ENCODE peak calls at places on chromosomes 12 and 14, in seven cellular contexts. J is IMR-90, T is K562, W is bronchial epithelial cell, D is fibroblast of the aortic adventitia, A is GM12865, H is upper lobe of right lung. R is an unnamed sample.

GRCh38 chr12:94575024-94575423 is 75.3 kb downstream of the TMCC3 start:
- DNase-seq in J (no peak), T (no peak), W (no peak), D (no peak), A (no peak), H (no peak), R (no peak)

GRCh38 chr12:105992849-105993740 is 145.7 kb downstream of the NUAK1 start:
- DNase-seq in J (peak), T (no peak), W (peak), D (peak), A (no peak), H (no peak), R (no peak)

GRCh38 chr14:78399316-78399889 is 229.2 kb downstream of the NRXN3 start:
- DNase-seq in J (no peak), T (peak), W (peak), D (peak), A (peak), H (no peak), R (peak)

GRCh38 chr12:65878540-65878939 is 54.3 kb downstream of the HMGA2 start:
- DNase-seq in J (no peak), T (no peak), W (no peak), D (peak), A (no peak), H (no peak), R (no peak)

GRCh38 chr14:64762044-64763034 is 58.1 kb downstream of the PLEKHG3 start:
- DNase-seq in J (peak), T (peak), W (peak), D (peak), A (no peak), H (peak), R (peak)

GRCh38 chr12:45637706-45638105 is 91.8 kb upstream of the ARID2 start:
- DNase-seq in J (peak), T (no peak), W (peak), D (peak), A (no peak), H (no peak), R (peak)

GRCh38 chr14:77730976-77731497 is 23.1 kb downstream of the SLIRP start:
- DNase-seq in J (peak), T (no peak), W (no peak), D (no peak), A (no peak), H (no peak), R (no peak)

GRCh38 chr12:114933428-114934160 is 249.6 kb upstream of the TBX3 start:
- DNase-seq in J (peak), T (no peak), W (no peak), D (peak), A (no peak), H (no peak), R (no peak)

GRCh38 chr14:51963164-51963733 is 26.1 kb upstream of the RTRAF start:
- DNase-seq in J (peak), T (no peak), W (no peak), D (peak), A (no peak), H (no peak), R (no peak)
- H3K4me3 ChIP-seq in J (peak), T (no peak), W (no peak), D (no peak), A (no peak), H (peak), R (no peak)

DNA sequence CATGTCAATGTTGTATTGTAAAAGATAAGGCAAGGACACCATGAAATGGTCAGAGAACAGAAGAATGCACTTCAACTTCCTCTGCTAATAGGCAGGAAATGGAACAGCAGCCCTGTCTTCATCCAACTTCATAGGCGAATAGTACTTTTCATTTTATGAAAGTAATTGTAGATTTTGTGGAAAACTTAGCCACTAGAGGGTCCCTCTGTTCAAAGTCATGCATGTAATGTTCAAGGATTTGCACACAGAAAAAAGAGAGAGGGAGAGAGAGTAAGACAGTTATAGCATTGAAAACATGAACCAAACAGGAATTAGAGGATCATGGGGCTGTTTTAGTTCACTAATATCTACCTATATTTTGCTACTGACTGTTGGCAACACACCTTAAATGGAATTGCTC is 172.2 kb downstream of the FLRT2 start:
- DNase-seq in J (no peak), T (no peak), W (no peak), D (no peak), A (no peak), H (no peak), R (no peak)
- TF ChIP-seq CTCF in J (no peak), T (no peak), W (no peak), D (no peak), A (no peak), H (no peak), R (no peak)

DNA sequence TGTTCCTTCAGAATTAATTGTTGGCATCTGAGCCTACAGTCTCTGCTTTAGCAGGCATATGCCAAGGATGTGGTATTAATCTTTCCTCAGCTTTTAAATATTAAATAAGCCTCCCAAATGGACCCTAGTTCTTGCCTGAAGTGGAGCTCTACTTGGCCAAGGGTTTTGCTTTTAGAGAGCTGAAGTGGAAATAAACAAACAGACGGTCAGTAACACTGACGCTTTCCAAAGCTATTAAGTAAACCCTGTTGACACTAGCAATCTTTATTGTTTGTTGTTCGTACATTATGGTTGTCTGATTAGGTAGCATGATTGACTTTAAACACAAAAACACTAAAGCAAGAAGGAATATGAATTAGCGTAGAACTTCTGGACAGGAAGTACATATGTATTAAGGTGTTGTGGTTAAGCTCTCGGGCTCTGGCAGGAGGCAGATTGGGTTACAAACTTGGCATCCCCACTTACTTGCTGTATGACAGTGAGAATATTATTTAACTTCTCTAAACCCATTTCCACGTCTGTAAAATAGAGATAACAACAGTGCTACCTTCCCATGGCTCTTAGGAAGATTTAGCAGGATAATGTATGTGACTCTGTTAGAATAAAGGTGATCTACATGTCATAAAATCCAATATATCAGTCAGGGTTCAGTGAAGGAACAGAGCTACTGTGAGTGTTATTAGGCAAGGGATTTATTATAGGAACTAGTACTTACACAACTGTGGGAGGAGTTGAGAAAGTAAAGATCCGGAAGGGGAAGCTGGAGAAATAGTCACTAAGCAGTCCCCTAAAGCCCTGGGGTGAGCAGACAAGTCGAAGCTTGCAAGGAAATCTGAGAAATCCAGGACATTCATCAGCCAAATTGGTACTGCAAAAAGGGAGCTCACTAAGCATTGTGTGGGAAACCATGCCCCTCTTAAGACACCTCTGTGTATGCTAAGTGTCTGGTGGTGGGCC is 92.2 kb upstream of the ATF7IP start:
- DNase-seq in J (peak), T (no peak), W (peak), D (no peak), A (peak), H (no peak), R (no peak)
- H3K4me3 ChIP-seq in J (no peak), T (no peak), W (peak), D (no peak), A (no peak), H (no peak), R (no peak)

GRCh38 chr14:94355191-94355794 is 32.2 kb upstream of the SERPINA6 start:
- DNase-seq in J (peak), T (peak), W (peak), D (peak), A (no peak), H (peak), R (peak)
- TF ChIP-seq CTCF in J (peak), T (no peak), W (peak), D (peak), A (peak), H (peak), R (peak)

GRCh38 chr12:12916135-12916956 is 25.0 kb downstream of the GPRC5A start:
- DNase-seq in J (peak), T (peak), W (peak), D (peak), A (peak), H (peak), R (peak)
- H3K4me3 ChIP-seq in J (no peak), T (no peak), W (no peak), D (peak), A (no peak), H (no peak), R (no peak)

GRCh38 chr14:87000071-87000470 is 992.9 kb downstream of the GALC start:
- DNase-seq in J (no peak), T (no peak), W (no peak), D (no peak), A (no peak), H (no peak), R (no peak)

GRCh38 chr14:86999076-86999475 is 993.9 kb downstream of the GALC start:
- DNase-seq in J (peak), T (no peak), W (no peak), D (peak), A (no peak), H (no peak), R (no peak)

GRCh38 chr14:87001333-87001732 is 991.6 kb downstream of the GALC start:
- DNase-seq in J (no peak), T (no peak), W (no peak), D (no peak), A (no peak), H (no peak), R (no peak)

GRCh38 chr14:87005336-87005735 is 987.6 kb downstream of the GALC start:
- DNase-seq in J (peak), T (no peak), W (no peak), D (peak), A (no peak), H (no peak), R (peak)

GRCh38 chr14:87002831-87003230 is 990.2 kb downstream of the GALC start:
- DNase-seq in J (peak), T (no peak), W (no peak), D (peak), A (no peak), H (no peak), R (no peak)
- TF ChIP-seq CTCF in J (peak), T (no peak), W (no peak), D (peak), A (no peak), H (no peak), R (no peak)